ENCODE peak calls at places on chromosomes 2 and 18, in four cellular contexts. Q is choroid plexus epithelial cell, P is GM12864, U is fibroblast of mammary gland. S is an unnamed sample.

GRCh38 chr2:74864728-74865722 is 31.1 kb downstream of the HK2 start:
- DNase-seq in Q (peak), P (no peak), U (peak), S (peak)

GRCh38 chr2:237863102-237863511 is 3.7 kb downstream of the RAMP1 start:
- DNase-seq in Q (no peak), P (no peak), U (no peak), S (no peak)

GRCh38 chr2:221120643-221121042 is 451.5 kb downstream of the EPHA4 start:
- DNase-seq in Q (no peak), P (no peak), U (no peak), S (no peak)

GRCh38 chr2:53739057-53739456 is 28.5 kb upstream of the CHAC2 start:
- DNase-seq in Q (peak), P (no peak), U (no peak), S (peak)

GRCh38 chr2:130358420-130359350 is 2.8 kb downstream of the PTPN18 start:
- DNase-seq in Q (no peak), P (no peak), U (no peak), S (no peak)

GRCh38 chr2:3465844-3466481 is 53.4 kb downstream of the ADI1 start:
- DNase-seq in Q (peak), P (no peak), U (peak), S (peak)

GRCh38 chr18:36539674-36540073 is 242.2 kb downstream of the FHOD3 start:
- DNase-seq in Q (no peak), P (no peak), U (peak), S (peak)

GRCh38 chr2:134558208-134558890 is 160.5 kb downstream of the TMEM163 start:
- DNase-seq in Q (no peak), P (no peak), U (no peak), S (no peak)

GRCh38 chr2:48424866-48425265 is 105.1 kb upstream of the STON1 start:
- DNase-seq in Q (no peak), P (no peak), U (no peak), S (no peak)

GRCh38 chr2:190714958-190715357 is 66.1 kb downstream of the NAB1 start:
- DNase-seq in Q (peak), P (no peak), U (peak), S (peak)

GRCh38 chr2:216008387-216008786 is 5.0 kb downstream of the MREG start:
- DNase-seq in Q (no peak), P (no peak), U (no peak), S (no peak)
- TF ChIP-seq CTCF in Q (peak), P (no peak), U (no peak), S (no peak)

GRCh38 chr2:233448220-233448559 is 93.9 kb downstream of the DGKD start:
- DNase-seq in Q (peak), P (no peak), U (no peak), S (no peak)

GRCh38 chr2:233448565-233448964 is 94.3 kb downstream of the DGKD start:
- DNase-seq in Q (peak), P (no peak), U (peak), S (no peak)

GRCh38 chr2:233449921-233450853 is 95.9 kb downstream of the DGKD start:
- DNase-seq in Q (no peak), P (no peak), U (no peak), S (no peak)

GRCh38 chr2:233447506-233448219 is 93.4 kb downstream of the DGKD start:
- DNase-seq in Q (no peak), P (no peak), U (no peak), S (no peak)

GRCh38 chr2:233449071-233449901 is 95.0 kb downstream of the DGKD start:
- DNase-seq in Q (peak), P (no peak), U (peak), S (peak)
- TF ChIP-seq CTCF in Q (peak), P (no peak), U (peak), S (peak)

GRCh38 chr2:11043245-11043644 is 112.0 kb upstream of the SLC66A3 start:
- DNase-seq in Q (no peak), P (no peak), U (no peak), S (no peak)
- TF ChIP-seq CTCF in Q (no peak), P (no peak), U (no peak), S (no peak)

GRCh38 chr2:83196225-83196624 is 1262.9 kb downstream of the SUCLG1 start:
- DNase-seq in Q (peak), P (no peak), U (peak), S (peak)
- TF ChIP-seq CTCF in Q (peak), P (no peak), U (peak), S (peak)

S was measured in MCF 10A.